ENCODE peak calls at places on chromosomes 2 and 18, in seven cellular contexts. One of them, this sample, is unnamed.
A peak's percentile ranks its signal among the peaks of the same experiment; 100 is the strongest.

GRCh38 chr2:190443778-190444481 is 35.8 kb downstream of the MFSD6 start:
- DNase-seq in globus pallidus: peak; percentile 20
- DNase-seq in pulmonary artery endothelial cell: no peak
- DNase-seq in HEK293T: no peak
- DNase-seq in body of pancreas: no peak
- DNase-seq in HT-29: no peak
- DNase-seq in CD8-positive, alpha-beta T cell: no peak
- DNase-seq in this sample: no peak

GRCh38 chr2:58497189-58497588 is 256.1 kb upstream of the FANCL start:
- DNase-seq in CD8-positive, alpha-beta T cell: no peak
- DNase-seq in body of pancreas: no peak
- DNase-seq in globus pallidus: no peak
- DNase-seq in HEK293T: no peak
- DNase-seq in pulmonary artery endothelial cell: no peak
- DNase-seq in HT-29: no peak
- DNase-seq in this sample: no peak

GRCh38 chr2:43136011-43136799 is 90.2 kb downstream of the ZFP36L2 start:
- DNase-seq in CD8-positive, alpha-beta T cell: peak; percentile 39
- DNase-seq in HEK293T: no peak
- DNase-seq in body of pancreas: no peak
- DNase-seq in pulmonary artery endothelial cell: no peak
- DNase-seq in globus pallidus: no peak
- DNase-seq in HT-29: no peak
- DNase-seq in this sample: no peak

GRCh38 chr2:119282966-119283511 is 59.4 kb downstream of the STEAP3 start:
- DNase-seq in pulmonary artery endothelial cell: no peak
- DNase-seq in HT-29: no peak
- DNase-seq in globus pallidus: peak; percentile 90
- DNase-seq in body of pancreas: peak; percentile 56
- DNase-seq in HEK293T: no peak
- DNase-seq in CD8-positive, alpha-beta T cell: no peak
- DNase-seq in this sample: no peak

GRCh38 chr18:4586729-4587128 is 131.6 kb upstream of the DLGAP1 start:
- DNase-seq in body of pancreas: no peak
- DNase-seq in globus pallidus: no peak
- DNase-seq in CD8-positive, alpha-beta T cell: no peak
- DNase-seq in pulmonary artery endothelial cell: no peak
- DNase-seq in HT-29: peak; percentile 44
- DNase-seq in HEK293T: no peak
- DNase-seq in this sample: no peak

GRCh38 chr2:160651416-160652200 is 158.0 kb upstream of the RBMS1 start:
- DNase-seq in globus pallidus: no peak
- DNase-seq in HEK293T: no peak
- DNase-seq in pulmonary artery endothelial cell: no peak
- DNase-seq in body of pancreas: no peak
- DNase-seq in HT-29: peak; percentile 29
- DNase-seq in CD8-positive, alpha-beta T cell: no peak
- DNase-seq in this sample: no peak

GRCh38 chr2:221289389-221289788 is 282.7 kb downstream of the EPHA4 start:
- DNase-seq in HT-29: no peak
- DNase-seq in globus pallidus: no peak
- DNase-seq in CD8-positive, alpha-beta T cell: no peak
- DNase-seq in pulmonary artery endothelial cell: no peak
- DNase-seq in HEK293T: no peak
- DNase-seq in body of pancreas: no peak
- DNase-seq in this sample: no peak

GRCh38 chr2:68860111-68860510 is 11.1 kb downstream of the BMP10 start:
- DNase-seq in globus pallidus: no peak
- DNase-seq in body of pancreas: no peak
- DNase-seq in pulmonary artery endothelial cell: no peak
- DNase-seq in HT-29: no peak
- DNase-seq in HEK293T: no peak
- DNase-seq in CD8-positive, alpha-beta T cell: no peak
- DNase-seq in this sample: no peak

GRCh38 chr2:168494190-168494711 is 38.2 kb downstream of the CERS6 start:
- DNase-seq in HEK293T: peak; percentile 46
- DNase-seq in HT-29: peak; percentile 48
- DNase-seq in CD8-positive, alpha-beta T cell: no peak
- DNase-seq in pulmonary artery endothelial cell: no peak
- DNase-seq in body of pancreas: no peak
- DNase-seq in globus pallidus: no peak
- DNase-seq in this sample: no peak

GRCh38 chr2:67650292-67651133 is 253.4 kb downstream of the ETAA1 start:
- DNase-seq in body of pancreas: peak; percentile 81
- DNase-seq in HT-29: peak; percentile 77
- DNase-seq in CD8-positive, alpha-beta T cell: peak; percentile 20
- DNase-seq in pulmonary artery endothelial cell: peak; percentile 43
- DNase-seq in HEK293T: peak; percentile 65
- DNase-seq in globus pallidus: peak; percentile 51
- DNase-seq in this sample: no peak

GRCh38 chr2:168758970-168759820 is 43.2 kb upstream of the NOSTRIN start:
- DNase-seq in body of pancreas: peak; percentile 44
- DNase-seq in pulmonary artery endothelial cell: no peak
- DNase-seq in HT-29: peak; percentile 67
- DNase-seq in globus pallidus: peak; percentile 32
- DNase-seq in CD8-positive, alpha-beta T cell: no peak
- DNase-seq in HEK293T: peak; percentile 56
- DNase-seq in this sample: peak; percentile 45

GRCh38 chr2:134522856-134523460 is 195.8 kb downstream of the TMEM163 start:
- DNase-seq in body of pancreas: no peak
- DNase-seq in HEK293T: no peak
- DNase-seq in CD8-positive, alpha-beta T cell: no peak
- DNase-seq in globus pallidus: no peak
- DNase-seq in HT-29: no peak
- DNase-seq in pulmonary artery endothelial cell: no peak
- DNase-seq in this sample: no peak

GRCh38 chr2:100982431-100982861 is 19.6 kb upstream of the RPL31 start:
- DNase-seq in HEK293T: no peak
- DNase-seq in body of pancreas: no peak
- DNase-seq in globus pallidus: no peak
- DNase-seq in pulmonary artery endothelial cell: no peak
- DNase-seq in CD8-positive, alpha-beta T cell: no peak
- DNase-seq in HT-29: no peak
- DNase-seq in this sample: no peak

GRCh38 chr2:202032841-202033316 is 776 bp upstream of the FZD7 start:
- DNase-seq in CD8-positive, alpha-beta T cell: peak; percentile 31
- DNase-seq in HT-29: peak; percentile 66
- DNase-seq in globus pallidus: peak; percentile 21
- DNase-seq in HEK293T: peak; percentile 55
- DNase-seq in pulmonary artery endothelial cell: no peak
- DNase-seq in body of pancreas: peak; percentile 50
- DNase-seq in this sample: peak; percentile 29

GRCh38 chr2:38026846-38027245 is 49.1 kb downstream of the CYP1B1 start:
- DNase-seq in HT-29: no peak
- DNase-seq in pulmonary artery endothelial cell: no peak
- DNase-seq in body of pancreas: no peak
- DNase-seq in globus pallidus: no peak
- DNase-seq in CD8-positive, alpha-beta T cell: no peak
- DNase-seq in HEK293T: no peak
- DNase-seq in this sample: no peak

GRCh38 chr2:178993788-178994187 is 56.1 kb downstream of the CCDC141 start:
- DNase-seq in HEK293T: no peak
- DNase-seq in pulmonary artery endothelial cell: no peak
- DNase-seq in CD8-positive, alpha-beta T cell: no peak
- DNase-seq in globus pallidus: no peak
- DNase-seq in body of pancreas: no peak
- DNase-seq in HT-29: no peak
- DNase-seq in this sample: no peak

GRCh38 chr18:47997338-47997780 is 66.9 kb upstream of the SMAD2 start:
- DNase-seq in globus pallidus: no peak
- DNase-seq in HEK293T: peak; percentile 32
- DNase-seq in body of pancreas: no peak
- DNase-seq in HT-29: no peak
- DNase-seq in CD8-positive, alpha-beta T cell: no peak
- DNase-seq in pulmonary artery endothelial cell: no peak
- DNase-seq in this sample: no peak

GRCh38 chr2:106581755-106582430 is 94.7 kb downstream of the CD8B2 start:
- DNase-seq in CD8-positive, alpha-beta T cell: peak; percentile 27
- DNase-seq in body of pancreas: peak; percentile 57
- DNase-seq in HEK293T: peak; percentile 75
- DNase-seq in pulmonary artery endothelial cell: no peak
- DNase-seq in globus pallidus: peak; percentile 26
- DNase-seq in HT-29: peak; percentile 20
- DNase-seq in this sample: peak; percentile 15

GRCh38 chr18:63073481-63073880 is 246.1 kb downstream of the BCL2 start:
- DNase-seq in pulmonary artery endothelial cell: no peak
- DNase-seq in HT-29: peak; percentile 54
- DNase-seq in CD8-positive, alpha-beta T cell: no peak
- DNase-seq in globus pallidus: no peak
- DNase-seq in HEK293T: no peak
- DNase-seq in body of pancreas: no peak
- DNase-seq in this sample: no peak

GRCh38 chr2:200172521-200172920 is 134.0 kb upstream of the SPATS2L start:
- DNase-seq in pulmonary artery endothelial cell: no peak
- DNase-seq in globus pallidus: no peak
- DNase-seq in body of pancreas: no peak
- DNase-seq in CD8-positive, alpha-beta T cell: no peak
- DNase-seq in HEK293T: no peak
- DNase-seq in HT-29: no peak
- DNase-seq in this sample: no peak

GRCh38 chr2:200786826-200787225 is 24.9 kb upstream of the BZW1 start:
- DNase-seq in HEK293T: no peak
- DNase-seq in CD8-positive, alpha-beta T cell: no peak
- DNase-seq in HT-29: no peak
- DNase-seq in globus pallidus: no peak
- DNase-seq in body of pancreas: no peak
- DNase-seq in pulmonary artery endothelial cell: peak; percentile 89
- DNase-seq in this sample: no peak

GRCh38 chr2:173747037-173747436 is 218.1 kb downstream of the SP3 start:
- DNase-seq in pulmonary artery endothelial cell: no peak
- DNase-seq in HEK293T: no peak
- DNase-seq in HT-29: no peak
- DNase-seq in body of pancreas: no peak
- DNase-seq in globus pallidus: no peak
- DNase-seq in CD8-positive, alpha-beta T cell: no peak
- DNase-seq in this sample: no peak

GRCh38 chr2:146602856-146603255 is 1242.0 kb upstream of the ACVR2A start:
- DNase-seq in pulmonary artery endothelial cell: no peak
- DNase-seq in body of pancreas: no peak
- DNase-seq in HT-29: no peak
- DNase-seq in globus pallidus: no peak
- DNase-seq in HEK293T: no peak
- DNase-seq in CD8-positive, alpha-beta T cell: no peak
- DNase-seq in this sample: no peak

GRCh38 chr18:2857491-2858063 is 10.8 kb downstream of the EMILIN2 start:
- DNase-seq in globus pallidus: no peak
- DNase-seq in HEK293T: no peak
- DNase-seq in HT-29: no peak
- DNase-seq in body of pancreas: peak; percentile 51
- DNase-seq in pulmonary artery endothelial cell: no peak
- DNase-seq in CD8-positive, alpha-beta T cell: no peak
- DNase-seq in this sample: no peak

GRCh38 chr18:68984342-68984741 is 186.5 kb downstream of the CCDC102B start:
- DNase-seq in pulmonary artery endothelial cell: no peak
- DNase-seq in HEK293T: no peak
- DNase-seq in CD8-positive, alpha-beta T cell: no peak
- DNase-seq in body of pancreas: no peak
- DNase-seq in HT-29: no peak
- DNase-seq in globus pallidus: no peak
- DNase-seq in this sample: no peak

GRCh38 chr2:10329880-10330699 is 27.4 kb downstream of the HPCAL1 start:
- DNase-seq in globus pallidus: no peak
- DNase-seq in HT-29: peak; percentile 26
- DNase-seq in pulmonary artery endothelial cell: peak; percentile 20
- DNase-seq in body of pancreas: no peak
- DNase-seq in HEK293T: no peak
- DNase-seq in CD8-positive, alpha-beta T cell: peak; percentile 50
- DNase-seq in this sample: peak; percentile 68

GRCh38 chr2:223465793-223466192 is 136.4 kb downstream of the SCG2 start:
- DNase-seq in pulmonary artery endothelial cell: peak; percentile 82
- DNase-seq in HT-29: no peak
- DNase-seq in body of pancreas: peak; percentile 59
- DNase-seq in CD8-positive, alpha-beta T cell: no peak
- DNase-seq in globus pallidus: no peak
- DNase-seq in HEK293T: no peak
- DNase-seq in this sample: no peak

GRCh38 chr2:161141033-161141432 is 19.2 kb upstream of the TANK start:
- DNase-seq in body of pancreas: no peak
- DNase-seq in globus pallidus: no peak
- DNase-seq in pulmonary artery endothelial cell: no peak
- DNase-seq in CD8-positive, alpha-beta T cell: no peak
- DNase-seq in HT-29: no peak
- DNase-seq in HEK293T: no peak
- DNase-seq in this sample: no peak

GRCh38 chr2:85988914-85989270 is 100.1 kb upstream of the ST3GAL5 start:
- DNase-seq in globus pallidus: no peak
- DNase-seq in HT-29: no peak
- DNase-seq in CD8-positive, alpha-beta T cell: no peak
- DNase-seq in body of pancreas: no peak
- DNase-seq in pulmonary artery endothelial cell: no peak
- DNase-seq in HEK293T: no peak
- DNase-seq in this sample: no peak